ENCODE peak calls at places on chromosomes 2 and 18, in nine cellular contexts. M is effector memory CD4-positive, alpha-beta T cell; K is mammary epithelial cell; W is left ventricle myocardium inferior; P is tibial nerve; Q is A549; D is CD4-positive, CD25-positive, alpha-beta regulatory T cell; H is IMR-90; T is left lung. R is an unnamed sample.

GRCh38 chr2:151302879-151303278 is 13.4 kb upstream of the NMI start:
- DNase-seq in M (no peak), K (peak; percentile 30), W (no peak), P (no peak), Q (no peak), D (no peak), H (peak; percentile 90), T (no peak), R (no peak)

GRCh38 chr2:175432021-175432420 is 250.5 kb upstream of the ATP5MC3 start:
- DNase-seq in M (no peak), K (no peak), W (no peak), P (no peak), Q (no peak), D (no peak), H (no peak), T (no peak), R (no peak)

GRCh38 chr18:8951491-8951890 is 151.0 kb upstream of the NDUFV2 start:
- DNase-seq in M (no peak), K (no peak), W (no peak), P (no peak), Q (no peak), D (peak; percentile 16), H (no peak), T (no peak), R (no peak)

GRCh38 chr2:1248187-1248586 is 165.1 kb upstream of the TPO start:
- DNase-seq in M (no peak), K (no peak), W (no peak), P (no peak), Q (no peak), D (no peak), H (no peak), T (no peak), R (no peak)

GRCh38 chr2:127422631-127423475 is 4.6 kb downstream of the PROC start:
- DNase-seq in M (no peak), K (no peak), W (no peak), P (no peak), Q (no peak), D (peak; percentile 42), H (no peak), T (no peak), R (no peak)

GRCh38 chr2:54708584-54709340 is 14.7 kb upstream of the EML6 start:
- DNase-seq in M (no peak), K (no peak), W (peak; percentile 34), P (no peak), Q (no peak), D (no peak), H (no peak), T (peak; percentile 60), R (peak; percentile 85)

GRCh38 chr2:239991689-239992314 is 33.3 kb downstream of the NDUFA10 start:
- DNase-seq in M (no peak), K (peak; percentile 14), W (no peak), P (no peak), Q (peak; percentile 15), D (peak; percentile 73), H (peak; percentile 68), T (no peak), R (no peak)

GRCh38 chr2:199315299-199316179 is 142.2 kb downstream of the SATB2 start:
- DNase-seq in M (no peak), K (peak; percentile 7), W (no peak), P (no peak), Q (no peak), D (peak; percentile 9), H (peak; percentile 80), T (no peak), R (no peak)

GRCh38 chr2:38876407-38876806 is 631 bp downstream of the MORN2 start:
- DNase-seq in M (no peak), K (no peak), W (no peak), P (no peak), Q (peak; percentile 6), D (no peak), H (no peak), T (no peak), R (no peak)

GRCh38 chr2:171943869-171944268 is 21.6 kb downstream of the HAT1 start:
- DNase-seq in M (no peak), K (no peak), W (no peak), P (no peak), Q (no peak), D (no peak), H (no peak), T (no peak), R (no peak)

GRCh38 chr18:6504605-6505510 is 90.1 kb upstream of the L3MBTL4 start:
- DNase-seq in M (no peak), K (no peak), W (no peak), P (no peak), Q (no peak), D (no peak), H (no peak), T (no peak), R (no peak)

GRCh38 chr2:227804970-227805369 is 8.7 kb upstream of the CCL20 start:
- DNase-seq in M (no peak), K (no peak), W (no peak), P (no peak), Q (no peak), D (no peak), H (peak; percentile 29), T (no peak), R (no peak)

GRCh38 chr2:126975671-126976655 is 77.3 kb downstream of the TEX51 start:
- DNase-seq in M (no peak), K (no peak), W (no peak), P (no peak), Q (no peak), D (no peak), H (no peak), T (no peak), R (no peak)

GRCh38 chr18:13376298-13376840 is 157.8 kb downstream of the LDLRAD4 start:
- DNase-seq in M (peak; percentile 59), K (no peak), W (no peak), P (no peak), Q (no peak), D (peak; percentile 79), H (no peak), T (no peak), R (no peak)
- H3K4me1 ChIP-seq in M (peaks cover 71% of the 10 kb centered on the region), K (peaks cover 7% of the 10 kb centered on the region), W (peaks cover 73% of the 10 kb centered on the region), P (peaks cover 15% of the 10 kb centered on the region), Q (peaks cover 15% of the 10 kb centered on the region), D (peaks cover 97% of the 10 kb centered on the region), H (no peaks in the 10 kb centered on the region), T (peaks cover under 1% of the 10 kb centered on the region), R (no peaks in the 10 kb centered on the region)

GRCh38 chr2:46304635-46305034 is 7.4 kb downstream of the EPAS1 start:
- DNase-seq in M (no peak), K (no peak), W (no peak), P (no peak), Q (no peak), D (peak; percentile 53), H (no peak), T (no peak), R (no peak)

GRCh38 chr2:46306320-46306719 is 9.1 kb downstream of the EPAS1 start:
- DNase-seq in M (no peak), K (peak; percentile 91), W (no peak), P (no peak), Q (no peak), D (no peak), H (peak; percentile 37), T (no peak), R (no peak)

GRCh38 chr2:46305177-46305576 is 8.0 kb downstream of the EPAS1 start:
- DNase-seq in M (no peak), K (no peak), W (no peak), P (no peak), Q (no peak), D (no peak), H (no peak), T (no peak), R (no peak)

GRCh38 chr2:46306988-46307655 is 9.9 kb downstream of the EPAS1 start:
- DNase-seq in M (no peak), K (no peak), W (no peak), P (no peak), Q (no peak), D (no peak), H (no peak), T (no peak), R (no peak)

GRCh38 chr2:46305767-46306166 is 8.6 kb downstream of the EPAS1 start:
- DNase-seq in M (no peak), K (no peak), W (no peak), P (no peak), Q (no peak), D (no peak), H (no peak), T (no peak), R (no peak)
- H3K4me3 ChIP-seq in M (no peak overlapping the region), K (no peak overlapping the region), W (peak overlapping the region; percentile 34), P (no peak overlapping the region), Q (no peak overlapping the region), D (no peak overlapping the region), H (no peak overlapping the region), T (no peak overlapping the region), R (no peak overlapping the region)

GRCh38 chr2:119426396-119426675 is 5.3 kb upstream of the TMEM37 start:
- DNase-seq in M (no peak), K (no peak), W (no peak), P (no peak), Q (no peak), D (no peak), H (no peak), T (no peak), R (no peak)
- H3K4me1 ChIP-seq in M (no peaks in the 10 kb centered on the region), K (no peaks in the 10 kb centered on the region), W (peaks cover 13% of the 10 kb centered on the region), P (peaks cover 15% of the 10 kb centered on the region), Q (peaks cover 51% of the 10 kb centered on the region), D (peaks cover 1% of the 10 kb centered on the region), H (no peaks in the 10 kb centered on the region), T (peaks cover 28% of the 10 kb centered on the region), R (peaks cover 36% of the 10 kb centered on the region)

GRCh38 chr2:66495788-66496640 is 61.1 kb downstream of the MEIS1 start:
- DNase-seq in M (no peak), K (peak; percentile 85), W (peak; percentile 30), P (no peak), Q (peak; percentile 47), D (no peak), H (peak; percentile 96), T (no peak), R (peak; percentile 73)
- H3K4me3 ChIP-seq in M (no peak overlapping the region), K (no peak overlapping the region), W (peak overlapping the region; percentile 24), P (no peak overlapping the region), Q (no peak overlapping the region), D (no peak overlapping the region), H (no peak overlapping the region), T (no peak overlapping the region), R (no peak overlapping the region)

R was measured in kidney.